ENCODE peak calls at places on chromosomes 7 and 10, in ten cellular contexts. One of them, this sample, is unnamed.

GRCh38 chr7:47032171-47032915 is 549.6 kb downstream of the TNS3 start:
- DNase-seq in progenitor cell of endocrine pancreas: no peak
- DNase-seq in endothelial cell of umbilical vein: no peak
- DNase-seq in suprapubic skin: no peak
- DNase-seq in cardiac fibroblast: peak; percentile 33
- DNase-seq in body of pancreas: no peak
- DNase-seq in natural killer cell: no peak
- DNase-seq in AG10803: peak; percentile 51
- DNase-seq in AG04449: no peak
- DNase-seq in endothelial cell: no peak
- DNase-seq in this sample: no peak

GRCh38 chr10:112456533-112456932 is 9.5 kb downstream of the VTI1A start:
- DNase-seq in progenitor cell of endocrine pancreas: no peak
- DNase-seq in endothelial cell of umbilical vein: no peak
- DNase-seq in suprapubic skin: no peak
- DNase-seq in cardiac fibroblast: no peak
- DNase-seq in body of pancreas: no peak
- DNase-seq in natural killer cell: no peak
- DNase-seq in AG10803: no peak
- DNase-seq in AG04449: no peak
- DNase-seq in endothelial cell: no peak
- DNase-seq in this sample: no peak

GRCh38 chr10:94546058-94546595 is 539 bp downstream of the HELLS start:
- DNase-seq in progenitor cell of endocrine pancreas: no peak
- DNase-seq in endothelial cell of umbilical vein: peak; percentile 65
- DNase-seq in suprapubic skin: no peak
- DNase-seq in cardiac fibroblast: peak; percentile 30
- DNase-seq in body of pancreas: no peak
- DNase-seq in natural killer cell: no peak
- DNase-seq in AG10803: peak; percentile 12
- DNase-seq in AG04449: no peak
- DNase-seq in endothelial cell: peak; percentile 22
- DNase-seq in this sample: no peak

GRCh38 chr10:91054325-91054724 is 133.4 kb upstream of the ANKRD1 start:
- DNase-seq in progenitor cell of endocrine pancreas: no peak
- DNase-seq in endothelial cell of umbilical vein: peak; percentile 69
- DNase-seq in suprapubic skin: no peak
- DNase-seq in cardiac fibroblast: peak; percentile 83
- DNase-seq in body of pancreas: no peak
- DNase-seq in natural killer cell: no peak
- DNase-seq in AG10803: peak; percentile 34
- DNase-seq in AG04449: no peak
- DNase-seq in endothelial cell: no peak
- DNase-seq in this sample: no peak

GRCh38 chr10:3452234-3452633 is 279.7 kb upstream of the PITRM1 start:
- DNase-seq in progenitor cell of endocrine pancreas: no peak
- DNase-seq in endothelial cell of umbilical vein: peak; percentile 85
- DNase-seq in suprapubic skin: no peak
- DNase-seq in cardiac fibroblast: peak; percentile 94
- DNase-seq in body of pancreas: no peak
- DNase-seq in natural killer cell: no peak
- DNase-seq in AG10803: peak; percentile 94
- DNase-seq in AG04449: peak; percentile 86
- DNase-seq in endothelial cell: no peak
- DNase-seq in this sample: no peak

GRCh38 chr7:74525881-74526280 is 72.2 kb downstream of the GTF2IRD1 start:
- DNase-seq in progenitor cell of endocrine pancreas: no peak
- DNase-seq in endothelial cell of umbilical vein: no peak
- DNase-seq in suprapubic skin: no peak
- DNase-seq in cardiac fibroblast: no peak
- DNase-seq in body of pancreas: peak; percentile 82
- DNase-seq in natural killer cell: no peak
- DNase-seq in AG10803: no peak
- DNase-seq in AG04449: no peak
- DNase-seq in endothelial cell: no peak
- DNase-seq in this sample: no peak

GRCh38 chr10:30840386-30841074 is 191.1 kb downstream of the ZNF438 start:
- DNase-seq in progenitor cell of endocrine pancreas: no peak
- DNase-seq in endothelial cell of umbilical vein: no peak
- DNase-seq in suprapubic skin: no peak
- DNase-seq in cardiac fibroblast: no peak
- DNase-seq in body of pancreas: no peak
- DNase-seq in natural killer cell: no peak
- DNase-seq in AG10803: peak; percentile 61
- DNase-seq in AG04449: no peak
- DNase-seq in endothelial cell: no peak
- DNase-seq in this sample: no peak

GRCh38 chr7:104894313-104894712 is 119.7 kb upstream of the KMT2E start:
- DNase-seq in progenitor cell of endocrine pancreas: no peak
- DNase-seq in endothelial cell of umbilical vein: no peak
- DNase-seq in suprapubic skin: no peak
- DNase-seq in cardiac fibroblast: no peak
- DNase-seq in body of pancreas: no peak
- DNase-seq in natural killer cell: no peak
- DNase-seq in AG10803: no peak
- DNase-seq in AG04449: no peak
- DNase-seq in endothelial cell: no peak
- DNase-seq in this sample: no peak

GRCh38 chr7:54839538-54840213 is 80.7 kb upstream of the SEC61G start:
- DNase-seq in progenitor cell of endocrine pancreas: peak; percentile 31
- DNase-seq in endothelial cell of umbilical vein: peak; percentile 43
- DNase-seq in suprapubic skin: peak; percentile 86
- DNase-seq in cardiac fibroblast: peak; percentile 74
- DNase-seq in body of pancreas: peak; percentile 62
- DNase-seq in natural killer cell: no peak
- DNase-seq in AG10803: peak; percentile 46
- DNase-seq in AG04449: no peak
- DNase-seq in endothelial cell: peak; percentile 81
- DNase-seq in this sample: no peak
- TF ChIP-seq CTCF in progenitor cell of endocrine pancreas: peak; percentile 63
- TF ChIP-seq CTCF in endothelial cell of umbilical vein: peak; percentile 78
- TF ChIP-seq CTCF in suprapubic skin: peak; percentile 70
- TF ChIP-seq CTCF in cardiac fibroblast: peak; percentile 87
- TF ChIP-seq CTCF in body of pancreas: peak; percentile 55
- TF ChIP-seq CTCF in natural killer cell: no peak
- TF ChIP-seq CTCF in AG10803: peak; percentile 74
- TF ChIP-seq CTCF in AG04449: peak; percentile 75
- TF ChIP-seq CTCF in endothelial cell: peak; percentile 51
- TF ChIP-seq CTCF in this sample: peak; percentile 19

GRCh38 chr7:130894146-130895005 is 160.4 kb upstream of the KLF14 start:
- DNase-seq in progenitor cell of endocrine pancreas: no peak
- DNase-seq in endothelial cell of umbilical vein: peak; percentile 54
- DNase-seq in suprapubic skin: peak; percentile 84
- DNase-seq in cardiac fibroblast: peak; percentile 78
- DNase-seq in body of pancreas: peak; percentile 91
- DNase-seq in natural killer cell: no peak
- DNase-seq in AG10803: no peak
- DNase-seq in AG04449: no peak
- DNase-seq in endothelial cell: no peak
- DNase-seq in this sample: no peak

GRCh38 chr7:130897515-130898419 is 163.8 kb upstream of the KLF14 start:
- DNase-seq in progenitor cell of endocrine pancreas: no peak
- DNase-seq in endothelial cell of umbilical vein: no peak
- DNase-seq in suprapubic skin: no peak
- DNase-seq in cardiac fibroblast: no peak
- DNase-seq in body of pancreas: no peak
- DNase-seq in natural killer cell: no peak
- DNase-seq in AG10803: no peak
- DNase-seq in AG04449: no peak
- DNase-seq in endothelial cell: no peak
- DNase-seq in this sample: no peak

GRCh38 chr7:130896898-130897514 is 163.0 kb upstream of the KLF14 start:
- DNase-seq in progenitor cell of endocrine pancreas: peak; percentile 49
- DNase-seq in endothelial cell of umbilical vein: peak; percentile 75
- DNase-seq in suprapubic skin: no peak
- DNase-seq in cardiac fibroblast: peak; percentile 85
- DNase-seq in body of pancreas: peak; percentile 76
- DNase-seq in natural killer cell: peak; percentile 62
- DNase-seq in AG10803: peak; percentile 83
- DNase-seq in AG04449: no peak
- DNase-seq in endothelial cell: peak; percentile 70
- DNase-seq in this sample: peak; percentile 63

GRCh38 chr7:130895006-130895750 is 161.2 kb upstream of the KLF14 start:
- DNase-seq in progenitor cell of endocrine pancreas: no peak
- DNase-seq in endothelial cell of umbilical vein: no peak
- DNase-seq in suprapubic skin: no peak
- DNase-seq in cardiac fibroblast: no peak
- DNase-seq in body of pancreas: no peak
- DNase-seq in natural killer cell: no peak
- DNase-seq in AG10803: no peak
- DNase-seq in AG04449: no peak
- DNase-seq in endothelial cell: no peak
- DNase-seq in this sample: no peak

GRCh38 chr7:130896051-130896881 is 162.3 kb upstream of the KLF14 start:
- DNase-seq in progenitor cell of endocrine pancreas: no peak
- DNase-seq in endothelial cell of umbilical vein: no peak
- DNase-seq in suprapubic skin: no peak
- DNase-seq in cardiac fibroblast: peak; percentile 62
- DNase-seq in body of pancreas: no peak
- DNase-seq in natural killer cell: no peak
- DNase-seq in AG10803: peak; percentile 63
- DNase-seq in AG04449: no peak
- DNase-seq in endothelial cell: peak; percentile 31
- DNase-seq in this sample: no peak
- TF ChIP-seq CTCF in progenitor cell of endocrine pancreas: no peak
- TF ChIP-seq CTCF in endothelial cell of umbilical vein: peak; percentile 46
- TF ChIP-seq CTCF in suprapubic skin: no peak
- TF ChIP-seq CTCF in cardiac fibroblast: peak; percentile 60
- TF ChIP-seq CTCF in body of pancreas: no peak
- TF ChIP-seq CTCF in natural killer cell: no peak
- TF ChIP-seq CTCF in AG10803: peak; percentile 67
- TF ChIP-seq CTCF in AG04449: peak; percentile 47
- TF ChIP-seq CTCF in endothelial cell: no peak
- TF ChIP-seq CTCF in this sample: peak; percentile 35

DNA sequence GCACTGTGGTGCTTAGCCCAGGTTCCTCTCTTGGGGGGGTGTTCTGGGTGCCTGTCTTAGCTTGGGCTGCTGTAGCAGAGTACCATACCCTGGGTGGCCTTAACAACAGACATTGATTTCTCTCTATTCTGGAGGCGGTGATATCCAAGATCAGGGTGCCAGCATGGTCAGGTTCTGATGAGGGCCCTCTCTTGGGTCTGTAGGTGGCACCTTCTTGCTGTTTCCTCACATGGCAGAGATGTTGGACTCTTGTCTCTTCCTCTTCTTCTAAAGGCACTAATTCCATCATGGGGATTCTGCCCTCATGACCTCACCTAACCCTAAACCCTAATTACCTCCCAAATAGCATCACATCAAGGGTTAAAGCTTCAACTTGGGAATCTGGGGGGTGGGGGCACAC is 19.9 kb upstream of the CRHR2 start:
- DNase-seq in progenitor cell of endocrine pancreas: no peak
- DNase-seq in endothelial cell of umbilical vein: no peak
- DNase-seq in suprapubic skin: no peak
- DNase-seq in cardiac fibroblast: no peak
- DNase-seq in body of pancreas: no peak
- DNase-seq in natural killer cell: no peak
- DNase-seq in AG10803: no peak
- DNase-seq in AG04449: no peak
- DNase-seq in endothelial cell: no peak
- DNase-seq in this sample: no peak
- TF ChIP-seq CTCF in progenitor cell of endocrine pancreas: no peak
- TF ChIP-seq CTCF in endothelial cell of umbilical vein: peak; percentile 5
- TF ChIP-seq CTCF in suprapubic skin: no peak
- TF ChIP-seq CTCF in cardiac fibroblast: peak; percentile 15
- TF ChIP-seq CTCF in body of pancreas: no peak
- TF ChIP-seq CTCF in natural killer cell: peak; percentile 26
- TF ChIP-seq CTCF in AG10803: no peak
- TF ChIP-seq CTCF in AG04449: no peak
- TF ChIP-seq CTCF in endothelial cell: no peak
- TF ChIP-seq CTCF in this sample: no peak

DNA sequence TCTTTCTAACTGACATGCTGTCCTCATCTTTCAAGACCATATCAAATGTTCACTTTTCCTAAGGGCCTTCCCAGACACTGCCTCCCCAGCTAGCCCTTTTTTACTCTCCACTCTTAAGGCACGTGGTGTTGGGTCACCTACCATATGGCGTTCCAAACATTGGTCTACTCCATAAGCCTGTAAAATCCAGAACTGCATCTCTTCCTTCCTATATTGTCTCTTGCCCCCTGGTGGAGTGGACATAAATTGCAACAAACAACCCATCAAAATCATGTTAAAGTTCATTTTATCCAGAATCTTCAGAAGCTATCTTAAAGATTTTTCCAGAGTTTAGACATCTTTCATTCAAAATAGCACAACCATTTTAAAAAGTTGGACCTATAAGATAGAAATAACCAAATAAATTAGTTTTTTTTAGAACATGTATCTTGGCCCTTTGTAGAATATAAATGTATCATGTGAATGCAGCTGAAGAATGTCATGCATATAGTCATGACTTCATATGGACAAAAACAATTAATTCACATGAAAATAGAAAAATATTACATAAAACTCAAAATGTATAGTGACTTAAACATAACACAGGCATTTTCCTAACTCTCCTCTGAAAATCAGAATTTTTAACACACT is 180.6 kb upstream of the CHRM2 start:
- DNase-seq in progenitor cell of endocrine pancreas: no peak
- DNase-seq in endothelial cell of umbilical vein: peak; percentile 7
- DNase-seq in suprapubic skin: no peak
- DNase-seq in cardiac fibroblast: peak; percentile 52
- DNase-seq in body of pancreas: no peak
- DNase-seq in natural killer cell: no peak
- DNase-seq in AG10803: peak; percentile 3
- DNase-seq in AG04449: no peak
- DNase-seq in endothelial cell: peak; percentile 22
- DNase-seq in this sample: no peak
- TF ChIP-seq CTCF in progenitor cell of endocrine pancreas: peak; percentile 64
- TF ChIP-seq CTCF in endothelial cell of umbilical vein: peak; percentile 30
- TF ChIP-seq CTCF in suprapubic skin: peak; percentile 14
- TF ChIP-seq CTCF in cardiac fibroblast: peak; percentile 56
- TF ChIP-seq CTCF in body of pancreas: peak; percentile 33
- TF ChIP-seq CTCF in natural killer cell: no peak
- TF ChIP-seq CTCF in AG10803: peak; percentile 51
- TF ChIP-seq CTCF in AG04449: peak; percentile 31
- TF ChIP-seq CTCF in endothelial cell: peak; percentile 89
- TF ChIP-seq CTCF in this sample: peak; percentile 55

GRCh38 chr10:22713853-22714523 is 390 bp downstream of the PIP4K2A start:
- DNase-seq in progenitor cell of endocrine pancreas: peak; percentile 14
- DNase-seq in endothelial cell of umbilical vein: peak; percentile 29
- DNase-seq in suprapubic skin: peak; percentile 68
- DNase-seq in cardiac fibroblast: peak; percentile 21
- DNase-seq in body of pancreas: peak; percentile 22
- DNase-seq in natural killer cell: no peak
- DNase-seq in AG10803: peak; percentile 27
- DNase-seq in AG04449: no peak
- DNase-seq in endothelial cell: peak; percentile 30
- DNase-seq in this sample: no peak
- TF ChIP-seq CTCF in progenitor cell of endocrine pancreas: no peak
- TF ChIP-seq CTCF in endothelial cell of umbilical vein: no peak
- TF ChIP-seq CTCF in suprapubic skin: no peak
- TF ChIP-seq CTCF in cardiac fibroblast: no peak
- TF ChIP-seq CTCF in body of pancreas: no peak
- TF ChIP-seq CTCF in natural killer cell: no peak
- TF ChIP-seq CTCF in AG10803: no peak
- TF ChIP-seq CTCF in AG04449: no peak
- TF ChIP-seq CTCF in endothelial cell: no peak
- TF ChIP-seq CTCF in this sample: no peak